ENCODE peak calls at places on chromosomes 4 and X, in six cellular contexts. L, U, G, Y, X and E are unnamed samples.

GRCh38 chrX:45347877-45348675 is 147.4 kb upstream of the DIPK2B start:
- DNase-seq in L (no peak), U (no peak), G (no peak), Y (no peak), X (no peak), E (no peak)

GRCh38 chr4:56512166-56512565 is 6.6 kb downstream of the ARL9 start:
- DNase-seq in L (no peak), U (no peak), G (no peak), Y (no peak), X (peak), E (no peak)

GRCh38 chr4:62797221-62797620 is 1597.1 kb downstream of the ADGRL3 start:
- DNase-seq in L (no peak), U (no peak), G (no peak), Y (no peak), X (peak), E (no peak)

GRCh38 chr4:20431422-20432014 is 179.8 kb downstream of the SLIT2 start:
- DNase-seq in L (no peak), U (no peak), G (no peak), Y (no peak), X (no peak), E (no peak)

GRCh38 chr4:155666701-155667537 is at the start of gene GUCY1A1:
- DNase-seq in L (peak), U (peak), G (peak), Y (peak), X (peak), E (peak)

GRCh38 chr4:114386637-114387233 is 211.9 kb upstream of the UGT8 start:
- DNase-seq in L (no peak), U (peak), G (peak), Y (peak), X (peak), E (peak)

GRCh38 chrX:125193921-125194320 is 125.8 kb upstream of the TEX13C start:
- DNase-seq in L (no peak), U (no peak), G (no peak), Y (no peak), X (no peak), E (no peak)

GRCh38 chrX:113353134-113353533 is 512.5 kb upstream of the AMOT start:
- DNase-seq in L (no peak), U (no peak), G (no peak), Y (no peak), X (no peak), E (no peak)

GRCh38 chr4:683982-684571 is 4.9 kb downstream of the SLC49A3 start:
- DNase-seq in L (no peak), U (no peak), G (no peak), Y (peak), X (peak), E (peak)

GRCh38 chr4:151668687-151669402 is 92.0 kb downstream of the GATB start:
- DNase-seq in L (no peak), U (no peak), G (no peak), Y (no peak), X (no peak), E (peak)

GRCh38 chr4:76377481-76377901 is 43.5 kb downstream of the CCDC158 start:
- DNase-seq in L (no peak), U (no peak), G (no peak), Y (no peak), X (no peak), E (peak)

GRCh38 chr4:10054571-10055041 is 33.3 kb upstream of the SLC2A9 start:
- DNase-seq in L (no peak), U (no peak), G (no peak), Y (peak), X (no peak), E (no peak)

GRCh38 chrX:78652971-78653822 is 5.9 kb downstream of the RTL3 start:
- DNase-seq in L (no peak), U (no peak), G (no peak), Y (no peak), X (peak), E (no peak)

GRCh38 chr4:88818650-88819470 is 121.2 kb upstream of the NAP1L5 start:
- DNase-seq in L (no peak), U (peak), G (no peak), Y (peak), X (peak), E (peak)

GRCh38 chrX:77788050-77788449 is 2.0 kb upstream of the ATRX start:
- DNase-seq in L (no peak), U (no peak), G (no peak), Y (no peak), X (peak), E (no peak)

GRCh38 chrX:103248553-103248952 is 6.4 kb downstream of the TCEAL8 start:
- DNase-seq in L (no peak), U (no peak), G (no peak), Y (no peak), X (no peak), E (peak)

GRCh38 chr4:6408263-6408662 is 64.2 kb downstream of the PPP2R2C start:
- DNase-seq in L (no peak), U (peak), G (no peak), Y (no peak), X (no peak), E (no peak)

GRCh38 chrX:10230222-10230621 is 73.4 kb downstream of the CLCN4 start:
- DNase-seq in L (no peak), U (no peak), G (no peak), Y (no peak), X (no peak), E (no peak)

GRCh38 chrX:110954428-110954827 is 141.6 kb upstream of the PAK3 start:
- DNase-seq in L (no peak), U (no peak), G (no peak), Y (no peak), X (no peak), E (no peak)

GRCh38 chr4:6839579-6839978 is 57.1 kb downstream of the KIAA0232 start:
- DNase-seq in L (no peak), U (no peak), G (no peak), Y (no peak), X (no peak), E (no peak)

GRCh38 chrX:1468250-1468772 is 15.6 kb upstream of the ASMTL start:
- DNase-seq in L (peak), U (peak), G (peak), Y (no peak), X (peak), E (no peak)